ENCODE peak calls at places on chromosomes 1 and 21, in nine cellular contexts. W is mesendoderm, G is iPS DF 6.9, E is cardiac muscle cell, O is upper lobe of right lung, Q is HL-60, A is left lung, J is GM23338, Y is colonic mucosa. U is an unnamed sample.

GRCh38 chr1:204448321-204448964 is 36.8 kb upstream of the PPP1R15B start:
- DNase-seq in E (no peak), W (no peak), Q (no peak), O (no peak), A (no peak), G (no peak), J (no peak), Y (peak; percentile 87), U (no peak)

GRCh38 chr21:40120944-40121575 is 253.8 kb downstream of the PCP4 start:
- DNase-seq in G (no peak), W (peak; percentile 25), O (no peak), E (peak; percentile 4), A (no peak), Y (no peak), Q (no peak), J (peak; percentile 51), U (no peak)

GRCh38 chr21:27799861-27800260 is 833.0 kb upstream of the ADAMTS5 start:
- DNase-seq in W (no peak), G (no peak), E (no peak), A (no peak), Q (no peak), Y (no peak), J (no peak), O (no peak), U (no peak)

GRCh38 chr1:47931395-47931794 is 65.8 kb downstream of the TRABD2B start:
- DNase-seq in G (no peak), E (no peak), W (peak; percentile 47), O (no peak), A (no peak), Y (peak; percentile 52), Q (peak; percentile 4), J (peak; percentile 27), U (no peak)

GRCh38 chr1:76802094-76802493 is 65.2 kb upstream of the ST6GALNAC5 start:
- DNase-seq in O (no peak), A (no peak), E (no peak), W (peak; percentile 68), J (no peak), G (no peak), Y (no peak), Q (no peak), U (no peak)

GRCh38 chr21:25501996-25502665 is 105.2 kb downstream of the MRPL39 start:
- DNase-seq in O (no peak), J (no peak), A (no peak), Y (no peak), G (no peak), E (no peak), Q (peak; percentile 62), W (no peak), U (peak; percentile 87)

GRCh38 chr1:1908506-1908791 is 6.6 kb upstream of the CALML6 start:
- DNase-seq in J (peak; percentile 55), G (no peak), O (no peak), Y (no peak), A (no peak), E (no peak), W (no peak), Q (no peak), U (no peak)

GRCh38 chr1:115179397-115179835 is 90.1 kb upstream of the TSPAN2 start:
- DNase-seq in A (peak; percentile 52), G (no peak), J (no peak), Y (no peak), E (peak; percentile 95), W (peak; percentile 70), Q (no peak), O (no peak), U (no peak)

GRCh38 chr1:202117898-202118371 is 4.8 kb upstream of the GPR37L1 start:
- DNase-seq in Y (peak; percentile 42), O (no peak), W (no peak), E (no peak), J (no peak), A (peak; percentile 36), Q (no peak), G (no peak), U (no peak)

GRCh38 chr1:213163278-213163711 is 112.3 kb downstream of the RPS6KC1 start:
- DNase-seq in J (no peak), E (peak; percentile 27), Q (no peak), G (no peak), W (no peak), Y (no peak), O (no peak), A (no peak), U (no peak)

GRCh38 chr1:243454328-243454997 is 198.6 kb downstream of the SDCCAG8 start:
- DNase-seq in E (no peak), Y (no peak), Q (no peak), W (no peak), O (no peak), G (no peak), J (no peak), A (no peak), U (no peak)

GRCh38 chr1:150256193-150256548 is 1.4 kb upstream of the CA14 start:
- DNase-seq in Y (no peak), G (no peak), J (no peak), E (no peak), A (no peak), O (no peak), W (peak; percentile 81), Q (no peak), U (no peak)

GRCh38 chr1:64743954-64744491 is 852 bp upstream of the RAVER2 start:
- DNase-seq in O (no peak), A (no peak), Y (peak; percentile 29), W (no peak), J (no peak), Q (no peak), G (no peak), E (no peak), U (no peak)

GRCh38 chr1:183148599-183148998 is 37.5 kb upstream of the LAMC2 start:
- DNase-seq in J (no peak), W (no peak), G (no peak), A (no peak), O (no peak), E (peak; percentile 50), Y (no peak), Q (no peak), U (no peak)

DNA sequence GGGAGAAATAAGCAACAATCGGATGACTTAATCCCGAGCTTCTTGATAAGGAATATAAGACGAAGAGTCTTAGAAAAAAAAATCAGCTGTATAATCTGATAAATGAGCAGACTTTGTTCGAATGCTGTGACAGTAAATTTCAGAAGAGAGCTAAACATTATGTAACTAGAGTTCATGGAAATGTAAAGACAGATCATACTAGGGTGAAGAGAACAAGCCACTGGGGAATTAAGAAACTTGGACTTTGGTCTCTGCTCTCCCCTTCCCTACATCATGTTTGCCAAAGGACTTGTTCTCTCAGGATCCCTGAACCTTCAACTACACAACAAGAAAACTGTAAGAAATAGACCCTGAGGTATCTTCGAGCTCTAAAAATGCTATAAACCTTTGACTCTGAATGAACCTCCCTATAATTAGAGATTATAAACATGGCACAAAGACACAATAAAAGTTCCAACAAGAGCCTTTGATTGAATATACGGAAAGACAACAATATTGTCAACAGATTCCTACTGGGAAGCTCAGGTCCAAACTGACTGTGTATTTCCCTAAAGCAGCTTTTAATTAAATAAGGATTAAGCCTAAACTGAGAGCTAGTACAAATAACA is 27.5 kb downstream of the FRRS1 start:
- DNase-seq in A (no peak), E (no peak), O (no peak), G (no peak), J (no peak), Y (no peak), W (no peak), Q (no peak), U (no peak)
- H3K27ac ChIP-seq in A (no peak overlapping the region), E (no peak overlapping the region), O (no peak overlapping the region), G (no peak overlapping the region), J (no peak overlapping the region), Y (peak overlapping the region; percentile 39), W (no peak overlapping the region), Q (no peak overlapping the region), U (no peak overlapping the region)

DNA sequence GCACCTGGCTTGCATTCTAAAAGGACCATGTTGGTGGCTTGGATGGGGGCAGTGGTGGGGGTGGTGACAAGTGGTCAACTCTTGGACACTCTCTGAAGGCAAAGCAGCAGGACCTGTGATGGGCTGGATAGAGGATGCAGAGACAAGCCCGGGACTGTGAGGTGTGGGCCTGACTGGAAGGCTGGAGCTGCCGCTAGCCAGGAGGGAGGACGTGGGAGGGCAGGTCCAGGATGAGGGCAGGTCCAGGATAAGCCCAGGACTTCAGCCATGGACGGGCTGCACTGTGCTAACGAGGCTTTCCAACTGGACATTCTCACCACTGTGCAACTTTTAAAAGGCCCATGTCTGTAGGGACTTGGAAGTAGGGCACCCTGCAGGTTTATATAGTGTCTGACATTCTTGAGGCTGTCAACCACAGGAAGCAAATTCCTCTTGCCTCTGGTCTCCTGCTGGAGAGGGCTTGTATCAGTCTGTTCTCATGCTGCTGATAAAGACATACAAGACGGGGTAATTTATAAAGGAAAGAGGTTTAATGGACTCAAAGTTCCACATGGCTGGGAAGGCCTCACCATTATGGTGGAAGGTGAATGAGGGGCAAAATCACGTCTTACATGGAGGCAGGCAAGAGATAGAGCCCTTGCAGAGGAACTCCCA is 8.3 kb upstream of the C1orf167 start:
- DNase-seq in O (no peak), J (peak; percentile 49), A (no peak), Q (no peak), W (peak; percentile 76), G (no peak), Y (no peak), E (peak; percentile 60), U (no peak)
- H3K27ac ChIP-seq in O (no peak overlapping the region), J (no peak overlapping the region), A (no peak overlapping the region), Q (no peak overlapping the region), W (no peak overlapping the region), G (no peak overlapping the region), Y (no peak overlapping the region), E (peak overlapping the region; percentile 78), U (no peak overlapping the region)

GRCh38 chr1:20210736-20211405 is 24.6 kb upstream of the PLA2G2C start:
- DNase-seq in J (no peak), A (no peak), O (no peak), E (no peak), G (no peak), Q (no peak), Y (no peak), W (no peak), U (no peak)
- H3K27ac ChIP-seq in J (no peak overlapping the region), A (no peak overlapping the region), O (no peak overlapping the region), E (no peak overlapping the region), G (no peak overlapping the region), Q (no peak overlapping the region), Y (peak overlapping the region; percentile 76), W (no peak overlapping the region), U (no peak overlapping the region)

GRCh38 chr1:38508272-38508671 is 351.3 kb downstream of the RRAGC start:
- DNase-seq in J (peak; percentile 29), A (no peak), O (no peak), Q (no peak), W (peak; percentile 88), G (no peak), Y (no peak), E (no peak), U (no peak)

GRCh38 chr1:38502772-38503171 is 356.8 kb downstream of the RRAGC start:
- DNase-seq in Q (no peak), Y (no peak), A (no peak), J (peak; percentile 90), W (peak; percentile 94), E (peak; percentile 8), G (no peak), O (no peak), U (no peak)

GRCh38 chr1:38500891-38501290 is 358.7 kb downstream of the RRAGC start:
- DNase-seq in J (no peak), A (no peak), W (no peak), G (no peak), Q (no peak), O (no peak), Y (no peak), E (no peak), U (no peak)

GRCh38 chr1:38507563-38507962 is 352.0 kb downstream of the RRAGC start:
- DNase-seq in Q (no peak), A (no peak), W (no peak), G (no peak), J (no peak), E (no peak), O (no peak), Y (no peak), U (no peak)

GRCh38 chr1:38505950-38506349 is 353.6 kb downstream of the RRAGC start:
- DNase-seq in O (no peak), Y (no peak), W (no peak), J (no peak), G (no peak), E (no peak), Q (no peak), A (no peak), U (no peak)
- H3K27ac ChIP-seq in O (no peak overlapping the region), Y (no peak overlapping the region), W (no peak overlapping the region), J (no peak overlapping the region), G (no peak overlapping the region), E (no peak overlapping the region), Q (no peak overlapping the region), A (no peak overlapping the region), U (no peak overlapping the region)